ENCODE peak calls at places on chromosomes 7 and 10, in six cellular contexts. One of them, this sample, is unnamed.
A peak's percentile ranks its signal among the peaks of the same experiment; 100 is the strongest.

GRCh38 chr7:86282014-86282682 is 361.6 kb upstream of the GRM3 start:
- DNase-seq in K562: no peak
- DNase-seq in GM12891: no peak
- DNase-seq in GM12878: no peak
- DNase-seq in HepG2: no peak
- DNase-seq in H1: no peak
- DNase-seq in this sample: no peak

GRCh38 chr10:95440756-95441546 is 120.2 kb downstream of the SORBS1 start:
- DNase-seq in GM12878: peak; percentile 36
- DNase-seq in GM12891: no peak
- DNase-seq in H1: no peak
- DNase-seq in K562: no peak
- DNase-seq in HepG2: peak; percentile 43
- DNase-seq in this sample: no peak

GRCh38 chr10:69801094-69801433 is 642 bp upstream of the COL13A1 start:
- DNase-seq in H1: no peak
- DNase-seq in K562: peak; percentile 55
- DNase-seq in HepG2: peak; percentile 10
- DNase-seq in GM12878: no peak
- DNase-seq in GM12891: peak; percentile 60
- DNase-seq in this sample: peak; percentile 46

GRCh38 chr7:80411621-80412020 is 100.2 kb downstream of the GNAT3 start:
- DNase-seq in HepG2: no peak
- DNase-seq in GM12878: no peak
- DNase-seq in K562: no peak
- DNase-seq in GM12891: no peak
- DNase-seq in H1: no peak
- DNase-seq in this sample: no peak

GRCh38 chr7:75842836-75843446 is 29.3 kb upstream of the CCL24 start:
- DNase-seq in GM12891: peak; percentile 32
- DNase-seq in K562: peak; percentile 61
- DNase-seq in HepG2: peak; percentile 33
- DNase-seq in GM12878: peak; percentile 47
- DNase-seq in H1: no peak
- DNase-seq in this sample: peak; percentile 36

GRCh38 chr7:94580601-94581000 is 71.0 kb downstream of the CASD1 start:
- DNase-seq in GM12878: no peak
- DNase-seq in GM12891: no peak
- DNase-seq in HepG2: peak; percentile 93
- DNase-seq in K562: no peak
- DNase-seq in H1: no peak
- DNase-seq in this sample: no peak

GRCh38 chr10:23171232-23171876 is 20.8 kb upstream of the PTF1A start:
- DNase-seq in K562: peak; percentile 32
- DNase-seq in GM12891: no peak
- DNase-seq in H1: no peak
- DNase-seq in GM12878: no peak
- DNase-seq in HepG2: no peak
- DNase-seq in this sample: no peak

GRCh38 chr10:42989481-42989921 is 87.4 kb upstream of the RET start:
- DNase-seq in HepG2: no peak
- DNase-seq in K562: no peak
- DNase-seq in GM12891: peak; percentile 6
- DNase-seq in GM12878: no peak
- DNase-seq in H1: no peak
- DNase-seq in this sample: peak; percentile 13

GRCh38 chr10:31041011-31041410 is 9.3 kb upstream of the ZNF438 start:
- DNase-seq in H1: no peak
- DNase-seq in GM12878: no peak
- DNase-seq in HepG2: no peak
- DNase-seq in GM12891: no peak
- DNase-seq in K562: no peak
- DNase-seq in this sample: no peak

GRCh38 chr7:134016223-134016941 is 110.8 kb upstream of the LRGUK start:
- DNase-seq in GM12891: no peak
- DNase-seq in HepG2: peak; percentile 21
- DNase-seq in K562: peak; percentile 57
- DNase-seq in GM12878: no peak
- DNase-seq in H1: no peak
- DNase-seq in this sample: no peak

GRCh38 chr7:29457141-29457561 is 106.5 kb upstream of the PRR15 start:
- DNase-seq in HepG2: no peak
- DNase-seq in H1: no peak
- DNase-seq in GM12878: no peak
- DNase-seq in K562: no peak
- DNase-seq in GM12891: no peak
- DNase-seq in this sample: no peak

GRCh38 chr10:36416513-36416912 is 708.9 kb upstream of the ANKRD30A start:
- DNase-seq in HepG2: no peak
- DNase-seq in H1: no peak
- DNase-seq in GM12891: no peak
- DNase-seq in GM12878: no peak
- DNase-seq in K562: no peak
- DNase-seq in this sample: no peak

GRCh38 chr10:29804025-29804852 is 169.5 kb upstream of the SVIL start:
- DNase-seq in H1: no peak
- DNase-seq in GM12878: no peak
- DNase-seq in HepG2: peak; percentile 48
- DNase-seq in K562: no peak
- DNase-seq in GM12891: no peak
- DNase-seq in this sample: no peak

GRCh38 chr10:76543655-76544054 is 1094.0 kb downstream of the KCNMA1 start:
- DNase-seq in GM12891: no peak
- DNase-seq in HepG2: no peak
- DNase-seq in GM12878: no peak
- DNase-seq in H1: no peak
- DNase-seq in K562: no peak
- DNase-seq in this sample: no peak

GRCh38 chr10:74320717-74321116 is 169.7 kb downstream of the ADK start:
- DNase-seq in GM12878: no peak
- DNase-seq in GM12891: no peak
- DNase-seq in HepG2: no peak
- DNase-seq in K562: no peak
- DNase-seq in H1: no peak
- DNase-seq in this sample: no peak

GRCh38 chr10:11381023-11381422 is 230.4 kb downstream of the USP6NL start:
- DNase-seq in K562: no peak
- DNase-seq in H1: no peak
- DNase-seq in HepG2: no peak
- DNase-seq in GM12891: no peak
- DNase-seq in GM12878: no peak
- DNase-seq in this sample: no peak

GRCh38 chr7:44643206-44643605 is 36.8 kb downstream of the OGDH start:
- DNase-seq in GM12891: no peak
- DNase-seq in HepG2: no peak
- DNase-seq in H1: no peak
- DNase-seq in K562: no peak
- DNase-seq in GM12878: no peak
- DNase-seq in this sample: no peak

GRCh38 chr7:10724449-10724848 is 249.2 kb upstream of the PHF14 start:
- DNase-seq in GM12878: no peak
- DNase-seq in K562: no peak
- DNase-seq in H1: no peak
- DNase-seq in HepG2: no peak
- DNase-seq in GM12891: no peak
- DNase-seq in this sample: no peak

GRCh38 chr10:127027786-127028185 is 122.6 kb downstream of the DOCK1 start:
- DNase-seq in K562: no peak
- DNase-seq in HepG2: no peak
- DNase-seq in GM12891: no peak
- DNase-seq in GM12878: no peak
- DNase-seq in H1: no peak
- DNase-seq in this sample: no peak

GRCh38 chr7:105352018-105352612 is 36.6 kb downstream of the SRPK2 start:
- DNase-seq in K562: no peak
- DNase-seq in H1: no peak
- DNase-seq in GM12878: peak; percentile 93
- DNase-seq in GM12891: peak; percentile 35
- DNase-seq in HepG2: no peak
- DNase-seq in this sample: peak; percentile 31

GRCh38 chr10:93218386-93218785 is 144.7 kb downstream of the CYP26A1 start:
- DNase-seq in H1: no peak
- DNase-seq in K562: no peak
- DNase-seq in GM12891: no peak
- DNase-seq in GM12878: no peak
- DNase-seq in HepG2: no peak
- DNase-seq in this sample: no peak

GRCh38 chr10:112352044-112352443 is 21.9 kb upstream of the ACSL5 start:
- DNase-seq in GM12878: no peak
- DNase-seq in GM12891: no peak
- DNase-seq in K562: no peak
- DNase-seq in H1: no peak
- DNase-seq in HepG2: peak; percentile 51
- DNase-seq in this sample: no peak

GRCh38 chr10:60916025-60916424 is 28.0 kb downstream of the RHOBTB1 start:
- DNase-seq in HepG2: no peak
- DNase-seq in GM12878: no peak
- DNase-seq in GM12891: no peak
- DNase-seq in H1: no peak
- DNase-seq in K562: peak; percentile 20
- DNase-seq in this sample: no peak

GRCh38 chr10:60919551-60919950 is 24.4 kb downstream of the RHOBTB1 start:
- DNase-seq in K562: no peak
- DNase-seq in H1: no peak
- DNase-seq in GM12891: no peak
- DNase-seq in HepG2: no peak
- DNase-seq in GM12878: no peak
- DNase-seq in this sample: no peak

GRCh38 chr10:60917331-60918280 is 26.4 kb downstream of the RHOBTB1 start:
- DNase-seq in HepG2: no peak
- DNase-seq in GM12891: no peak
- DNase-seq in K562: no peak
- DNase-seq in H1: no peak
- DNase-seq in GM12878: no peak
- DNase-seq in this sample: no peak

GRCh38 chr10:60920479-60920878 is 23.5 kb downstream of the RHOBTB1 start:
- DNase-seq in H1: no peak
- DNase-seq in K562: no peak
- DNase-seq in GM12891: no peak
- DNase-seq in HepG2: no peak
- DNase-seq in GM12878: no peak
- DNase-seq in this sample: no peak

DNA sequence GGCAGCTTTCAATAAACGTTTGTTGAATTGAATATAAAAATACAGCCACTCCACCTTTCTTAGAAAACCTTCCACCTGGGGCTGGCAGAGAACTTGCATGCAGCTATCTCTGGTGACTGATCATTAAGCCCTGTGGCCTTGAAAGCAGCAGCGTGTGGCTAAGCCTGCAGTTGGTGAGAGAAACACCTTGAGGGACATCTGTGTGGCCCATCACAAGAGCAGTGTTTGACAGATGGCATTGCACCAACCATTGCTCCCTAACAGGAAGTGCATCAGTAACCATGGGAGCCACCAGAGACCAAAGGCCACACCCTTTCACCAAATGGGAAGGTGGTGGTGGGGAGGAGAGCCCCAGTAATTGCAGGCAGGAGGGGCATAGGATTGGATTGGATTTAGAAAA is 22.4 kb downstream of the RHOBTB1 start:
- DNase-seq in HepG2: no peak
- DNase-seq in H1: no peak
- DNase-seq in GM12878: no peak
- DNase-seq in K562: no peak
- DNase-seq in GM12891: no peak
- DNase-seq in this sample: no peak
- TF ChIP-seq TAF1 in HepG2: no peak
- TF ChIP-seq TAF1 in H1: no peak
- TF ChIP-seq TAF1 in GM12878: no peak
- TF ChIP-seq TAF1 in K562: no peak
- TF ChIP-seq TAF1 in GM12891: no peak
- TF ChIP-seq TAF1 in this sample: no peak

DNA sequence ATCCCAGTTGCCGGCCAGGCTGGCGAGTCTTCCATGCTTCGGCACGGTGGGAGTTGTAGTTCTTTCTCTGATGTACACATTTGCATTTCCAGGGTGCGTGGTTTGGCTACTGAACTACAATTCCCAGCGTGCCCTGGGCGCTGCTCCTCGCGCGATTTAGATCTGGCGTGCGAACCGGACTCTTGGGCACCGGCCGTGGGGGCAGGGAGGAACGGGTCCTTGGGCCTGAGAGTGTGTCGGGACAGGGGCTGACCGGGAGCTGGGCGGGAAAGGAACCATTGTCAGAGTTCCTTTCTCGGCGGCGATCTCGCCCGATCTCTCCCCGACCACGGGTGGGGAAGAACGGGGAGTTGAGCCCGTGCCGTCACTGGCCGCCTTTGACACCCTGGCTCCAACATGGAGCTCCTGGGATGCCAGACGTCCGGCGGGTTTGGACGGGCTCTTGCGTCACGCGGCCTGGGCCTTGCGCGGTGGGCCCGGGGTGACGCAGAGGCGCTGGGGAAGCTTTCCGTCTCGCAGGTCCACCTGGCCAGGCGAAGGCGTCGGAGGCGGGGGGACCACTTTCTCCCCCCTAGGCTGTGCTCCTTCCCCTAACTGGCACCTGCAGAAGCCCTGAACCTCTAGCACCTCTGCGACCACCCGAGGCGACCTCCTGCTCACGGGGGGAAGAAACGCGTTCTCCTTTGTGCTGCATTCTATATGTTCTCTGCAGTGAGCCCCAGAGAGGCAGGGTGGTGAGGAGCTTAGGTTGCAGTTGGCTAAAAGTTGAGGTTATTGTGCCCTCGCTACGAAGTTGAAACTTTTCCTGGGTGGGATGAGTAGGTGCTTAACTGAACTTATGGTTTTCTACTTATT is 774 bp downstream of the IFRD1 start:
- DNase-seq in K562: peak; percentile 92
- DNase-seq in H1: peak; percentile 76
- DNase-seq in GM12891: peak; percentile 75
- DNase-seq in GM12878: peak; percentile 91
- DNase-seq in HepG2: peak; percentile 95
- DNase-seq in this sample: peak; percentile 73
- TF ChIP-seq POLR2A in K562: no peak
- TF ChIP-seq POLR2A in H1: peak; percentile 69
- TF ChIP-seq POLR2A in GM12891: peak; percentile 25
- TF ChIP-seq POLR2A in GM12878: no peak
- TF ChIP-seq POLR2A in HepG2: no peak
- TF ChIP-seq POLR2A in this sample: no peak

GRCh38 chr7:1242129-1242572 is 9.5 kb downstream of the UNCX start:
- DNase-seq in HepG2: no peak
- DNase-seq in H1: no peak
- DNase-seq in GM12878: no peak
- DNase-seq in GM12891: no peak
- DNase-seq in K562: no peak
- DNase-seq in this sample: no peak
- TF ChIP-seq TAF1 in HepG2: no peak
- TF ChIP-seq TAF1 in H1: no peak
- TF ChIP-seq TAF1 in GM12878: no peak
- TF ChIP-seq TAF1 in GM12891: no peak
- TF ChIP-seq TAF1 in K562: no peak
- TF ChIP-seq TAF1 in this sample: no peak

DNA sequence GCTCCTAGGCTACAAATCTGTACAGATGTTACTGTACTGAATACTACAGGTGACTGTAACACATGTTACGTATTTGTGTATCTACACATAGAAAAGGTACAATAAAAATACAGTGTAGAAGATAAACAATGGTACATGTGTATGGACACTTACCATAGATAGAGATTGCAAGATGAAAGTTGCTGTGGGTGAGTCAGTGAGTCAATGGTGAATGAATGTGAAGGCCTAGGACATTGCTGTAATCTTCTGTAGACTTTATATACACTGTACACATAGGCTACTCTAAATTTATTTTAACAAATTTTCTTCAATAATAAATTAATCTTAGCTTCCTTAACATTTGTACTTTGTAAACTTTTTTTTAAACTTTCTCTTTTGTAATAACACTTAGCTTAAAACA is 205.6 kb downstream of the RNLS start:
- DNase-seq in H1: no peak
- DNase-seq in K562: no peak
- DNase-seq in GM12891: no peak
- DNase-seq in GM12878: no peak
- DNase-seq in HepG2: no peak
- DNase-seq in this sample: no peak
- TF ChIP-seq POLR2A in H1: no peak
- TF ChIP-seq POLR2A in K562: no peak
- TF ChIP-seq POLR2A in GM12891: no peak
- TF ChIP-seq POLR2A in GM12878: no peak
- TF ChIP-seq POLR2A in HepG2: no peak
- TF ChIP-seq POLR2A in this sample: no peak

This sample was measured in GM12892.